ENCODE peak calls at places on chromosomes 6 and 20, in seven cellular contexts. N is GM12878, H is H1, C is IMR-90, K is SK-N-SH, V is HepG2, B is K562. E is an unnamed sample. For H4K20me1, the result is how much of the 10 kb centered on the place peaks cover.

GRCh38 chr6:2738373-2738979 is 12.2 kb downstream of the MYLK4 start:
- DNase-seq in H (peak), B (peak), N (no peak), K (peak), C (peak), V (peak), E (peak)

GRCh38 chr6:48834706-48835105 is 628.3 kb downstream of the MMUT start:
- DNase-seq in H (no peak), B (no peak), K (no peak), C (peak), N (no peak), V (no peak), E (no peak)

GRCh38 chr20:45910670-45911485 is 1.1 kb downstream of the PLTP start:
- DNase-seq in C (peak), V (no peak), H (peak), N (peak), B (peak), K (peak), E (peak)

GRCh38 chr20:43843096-43843964 is 71.3 kb upstream of the TOX2 start:
- DNase-seq in K (no peak), H (peak), V (no peak), C (peak), N (no peak), B (no peak), E (no peak)

GRCh38 chr20:760751-761417 is 7.4 kb downstream of the SLC52A3 start:
- DNase-seq in K (peak), N (no peak), C (no peak), V (peak), H (peak), B (peak), E (peak)

GRCh38 chr6:160461641-160462040 is 113.5 kb downstream of the SLC22A3 start:
- DNase-seq in C (peak), V (no peak), K (no peak), H (no peak), B (no peak), N (no peak), E (no peak)

GRCh38 chr6:125415921-125416320 is 114.2 kb upstream of the HDDC2 start:
- DNase-seq in B (no peak), H (no peak), K (no peak), V (no peak), N (no peak), C (no peak), E (no peak)

GRCh38 chr6:167712332-167713087 is 114.2 kb upstream of the AFDN start:
- DNase-seq in H (no peak), K (peak), V (no peak), B (no peak), N (no peak), C (no peak), E (no peak)

DNA sequence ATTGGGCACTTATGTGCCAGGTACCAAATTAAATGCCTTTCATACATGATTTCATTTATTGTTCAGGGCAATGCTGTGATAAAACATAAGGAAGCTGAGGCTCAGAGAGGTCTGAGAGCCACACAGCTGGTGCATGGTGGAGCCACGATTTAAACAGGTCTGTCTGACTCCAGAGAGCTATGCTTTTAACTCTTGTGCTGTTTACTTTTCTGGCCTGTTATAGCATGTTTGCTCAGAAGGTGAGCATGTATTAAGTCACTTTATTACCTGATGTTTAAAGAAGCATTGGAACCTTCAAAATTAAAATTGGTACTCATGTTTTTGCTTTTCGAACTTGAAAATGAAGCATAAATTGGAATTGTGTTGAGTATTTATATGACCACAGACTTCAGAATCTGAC is 26.8 kb downstream of the MCM8 start:
- DNase-seq in N (no peak), C (no peak), B (no peak), K (no peak), V (no peak), H (no peak), E (no peak)
- TF ChIP-seq RAD21 in N (no peak), C (no peak), B (no peak), K (no peak), V (no peak), H (no peak), E (no peak)

GRCh38 chr20:62244644-62245108 is 6.4 kb downstream of the OSBPL2 start:
- DNase-seq in K (no peak), V (peak), H (no peak), B (no peak), N (no peak), C (no peak), E (no peak)
- H4K20me1 ChIP-seq in K (half or more), V (half or more), H (under half), B (half or more), N (under half), C (half or more), E (under half)

DNA sequence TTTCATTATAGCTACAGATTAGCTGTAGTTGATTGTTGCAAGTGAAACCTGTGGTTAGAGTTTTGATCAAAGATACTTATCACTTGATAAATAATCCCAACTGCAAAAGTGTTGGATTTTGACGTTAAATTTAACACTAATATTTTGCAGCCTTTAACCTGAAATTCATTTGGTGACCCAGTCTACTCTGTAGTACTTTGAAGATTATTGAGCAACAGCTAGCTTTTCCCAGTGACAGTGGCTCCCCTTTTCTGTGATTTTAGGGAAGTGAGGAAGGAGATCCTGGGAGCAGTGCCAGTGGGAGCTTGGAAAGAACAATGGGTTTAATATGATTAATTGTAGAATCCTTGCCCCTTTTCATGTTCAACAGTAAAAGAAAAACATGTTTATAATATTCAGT is 76.9 kb downstream of the NCOA3 start:
- DNase-seq in N (no peak), K (no peak), C (no peak), H (no peak), B (no peak), V (no peak), E (no peak)
- TF ChIP-seq RAD21 in N (no peak), K (no peak), C (no peak), H (no peak), B (no peak), V (no peak), E (no peak)

DNA sequence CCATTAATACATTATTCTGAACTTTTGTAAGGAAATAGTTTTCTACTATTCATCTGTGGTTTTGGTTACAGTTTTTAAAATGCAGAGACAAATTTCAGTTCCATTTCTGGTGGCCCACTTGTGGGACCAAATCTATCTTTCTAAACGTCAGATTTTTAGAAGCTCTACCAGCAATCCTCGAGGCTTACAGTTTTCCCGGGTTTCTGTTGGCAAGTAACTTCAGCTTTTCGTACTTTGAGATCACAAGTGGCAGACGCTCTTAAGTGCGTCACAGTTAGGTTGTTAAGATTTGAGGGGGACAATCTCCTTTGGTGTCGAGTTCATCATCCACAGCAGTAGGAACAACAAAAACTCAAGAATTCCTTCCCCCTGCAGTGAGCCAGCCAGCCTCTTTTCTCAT is 60.0 kb downstream of the JARID2 start:
- DNase-seq in N (no peak), B (no peak), H (no peak), C (no peak), V (no peak), K (no peak), E (no peak)
- H4K20me1 ChIP-seq in N (under half), B (under half), H (half or more), C (half or more), V (under half), K (under half), E (under half)

GRCh38 chr6:19135706-19136105 is 701.5 kb upstream of the ID4 start:
- DNase-seq in K (no peak), N (no peak), V (no peak), B (no peak), C (no peak), H (no peak), E (no peak)

GRCh38 chr6:19142236-19142635 is 694.9 kb upstream of the ID4 start:
- DNase-seq in K (no peak), V (no peak), B (no peak), H (no peak), C (no peak), N (no peak), E (no peak)

GRCh38 chr6:19137419-19138035 is 699.6 kb upstream of the ID4 start:
- DNase-seq in B (no peak), K (no peak), N (no peak), H (no peak), C (no peak), V (no peak), E (no peak)
- TF ChIP-seq RAD21 in B (no peak), K (no peak), N (no peak), H (no peak), C (no peak), V (no peak), E (no peak)

GRCh38 chr20:47265214-47265613 is 91.3 kb downstream of the ZMYND8 start:
- DNase-seq in N (no peak), K (no peak), C (no peak), H (no peak), V (no peak), B (no peak), E (no peak)

GRCh38 chr20:47262008-47262364 is 94.5 kb downstream of the ZMYND8 start:
- DNase-seq in B (no peak), V (no peak), C (no peak), K (no peak), N (peak), H (no peak), E (no peak)

GRCh38 chr20:47262365-47263013 is 94.0 kb downstream of the ZMYND8 start:
- DNase-seq in V (no peak), H (no peak), N (peak), K (peak), C (no peak), B (no peak), E (no peak)

GRCh38 chr20:47263080-47263479 is 93.4 kb downstream of the ZMYND8 start:
- DNase-seq in V (no peak), H (no peak), N (no peak), K (no peak), B (no peak), C (no peak), E (no peak)

DNA sequence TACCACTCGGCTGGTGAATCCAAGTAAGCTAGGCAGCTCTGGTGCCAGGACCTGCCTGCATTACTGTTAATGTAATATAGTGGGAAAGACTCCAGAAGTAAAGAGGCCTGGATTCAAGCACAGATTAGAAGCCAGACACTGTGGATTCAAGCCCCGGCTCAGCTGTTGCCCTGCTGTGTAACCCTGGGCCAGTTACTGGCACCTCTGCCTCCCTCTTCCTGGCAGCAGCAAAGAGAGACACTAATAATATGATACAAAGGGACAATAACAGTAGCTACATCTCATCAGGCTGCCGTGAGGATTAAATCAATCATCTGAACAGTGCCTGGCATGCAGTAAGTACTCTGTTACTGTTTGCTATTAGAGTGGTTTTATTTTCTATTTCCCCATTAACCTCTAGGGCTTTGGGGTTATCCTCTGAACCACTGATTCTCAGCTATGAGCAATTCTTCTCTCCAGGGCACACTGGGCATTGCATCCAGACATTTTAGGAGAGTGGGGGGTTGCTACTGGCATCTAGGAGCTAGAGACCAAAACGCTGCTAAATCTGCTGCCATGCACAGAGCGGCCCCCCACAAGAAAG is 92.9 kb downstream of the ZMYND8 start:
- DNase-seq in K (peak), V (no peak), C (no peak), N (peak), B (no peak), H (no peak), E (no peak)
- H4K20me1 ChIP-seq in K (under half), V (half or more), C (under half), N (under half), B (under half), H (under half), E (under half)

GRCh38 chr20:50271201-50271600 is 80.6 kb downstream of the CEBPB start:
- DNase-seq in N (no peak), V (no peak), K (no peak), H (no peak), B (no peak), C (no peak), E (no peak)

GRCh38 chr20:50270034-50270395 is 79.4 kb downstream of the CEBPB start:
- DNase-seq in K (no peak), V (no peak), H (no peak), N (no peak), B (no peak), C (no peak), E (no peak)

GRCh38 chr20:50267866-50268219 is 77.2 kb downstream of the CEBPB start:
- DNase-seq in H (no peak), K (no peak), N (no peak), V (no peak), C (no peak), B (no peak), E (no peak)

GRCh38 chr20:50270569-50270968 is 79.9 kb downstream of the CEBPB start:
- DNase-seq in H (no peak), C (no peak), B (no peak), N (no peak), K (no peak), V (no peak), E (no peak)

GRCh38 chr20:50269111-50270033 is 78.7 kb downstream of the CEBPB start:
- DNase-seq in V (no peak), H (no peak), N (no peak), B (no peak), C (no peak), K (no peak), E (no peak)
- TF ChIP-seq RAD21 in V (no peak), H (no peak), N (no peak), B (no peak), C (no peak), K (no peak), E (no peak)

DNA sequence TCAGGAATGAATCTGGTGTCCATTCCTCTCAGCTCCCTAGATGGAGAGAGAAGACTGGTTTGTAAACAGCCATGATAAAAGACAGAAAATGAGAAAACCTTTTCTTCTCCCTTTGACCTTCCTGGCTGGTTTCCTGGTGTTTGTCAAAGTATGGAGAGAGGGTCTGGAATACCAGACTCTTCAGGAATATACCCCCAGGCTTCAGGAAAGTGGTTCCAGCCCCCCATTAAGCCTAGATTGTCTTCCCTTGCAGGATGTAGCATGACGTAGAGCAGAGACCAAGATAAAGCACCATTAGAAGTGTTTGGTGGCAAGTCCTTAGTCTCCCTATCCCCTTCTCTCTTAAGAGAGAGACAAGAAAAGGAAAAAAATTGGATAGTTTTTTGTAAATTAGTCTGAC is 51.1 kb downstream of the EIF2S2 start:
- DNase-seq in B (no peak), N (no peak), V (no peak), K (peak), C (no peak), H (no peak), E (no peak)
- H4K20me1 ChIP-seq in B (under half), N (under half), V (half or more), K (half or more), C (half or more), H (under half), E (under half)

GRCh38 chr20:31699801-31700728 is 22.6 kb downstream of the BCL2L1 start:
- DNase-seq in V (no peak), C (no peak), K (no peak), N (no peak), B (no peak), H (no peak), E (no peak)
- TF ChIP-seq RAD21 in V (no peak), C (no peak), K (no peak), N (no peak), B (no peak), H (no peak), E (no peak)